ENCODE peak calls at places on chromosome 4, in nine cellular contexts. W is ovary; J is upper lobe of right lung; B is CD8-positive, alpha-beta T cell; H is aorta; D is CD8-positive, alpha-beta memory T cell; A is tibial artery; I is mammary epithelial cell; S is caudate nucleus. Y is an unnamed sample.
A peak's percentile ranks its signal among the peaks of the same experiment; 100 is the strongest.

GRCh38 chr4:123587983-123588494 is 191.4 kb downstream of the SPRY1 start:
- DNase-seq in B (no peak), I (peak; percentile 94), H (no peak), W (no peak), D (no peak), A (peak; percentile 64), S (no peak), J (no peak), Y (no peak)

GRCh38 chr4:111678466-111678865 is 466.8 kb upstream of the FAM241A start:
- DNase-seq in B (no peak), J (no peak), D (no peak), S (no peak), I (peak; percentile 12), H (no peak), W (no peak), A (no peak), Y (no peak)

GRCh38 chr4:157854819-157855218 is 318.0 kb downstream of the GASK1B start:
- DNase-seq in S (no peak), D (no peak), A (no peak), B (no peak), H (no peak), W (no peak), J (no peak), I (no peak), Y (no peak)

GRCh38 chr4:163382178-163382869 is 38.6 kb downstream of the NPY5R start:
- DNase-seq in I (no peak), W (no peak), H (no peak), S (no peak), B (no peak), A (no peak), J (no peak), D (no peak), Y (no peak)

GRCh38 chr4:54588404-54588803 is 69.4 kb upstream of the KIT start:
- DNase-seq in H (no peak), W (no peak), S (no peak), J (no peak), A (no peak), B (no peak), D (no peak), I (peak; percentile 85), Y (no peak)

GRCh38 chr4:101071241-101071640 is 276.1 kb downstream of the PPP3CA start:
- DNase-seq in B (no peak), W (no peak), S (no peak), H (no peak), D (no peak), J (no peak), I (no peak), A (no peak), Y (no peak)

GRCh38 chr4:60989141-60989540 is 211.0 kb upstream of the ADGRL3 start:
- DNase-seq in S (no peak), A (no peak), B (no peak), W (no peak), J (no peak), D (no peak), I (peak; percentile 46), H (no peak), Y (no peak)

GRCh38 chr4:153507679-153508073 is 41.5 kb downstream of the TMEM131L start:
- DNase-seq in D (no peak), A (no peak), B (no peak), J (no peak), I (no peak), S (peak; percentile 10), W (no peak), H (no peak), Y (no peak)

GRCh38 chr4:54585321-54586000 is 72.3 kb upstream of the KIT start:
- DNase-seq in J (no peak), W (no peak), D (no peak), A (no peak), S (no peak), B (no peak), H (no peak), I (peak; percentile 44), Y (no peak)

DNA sequence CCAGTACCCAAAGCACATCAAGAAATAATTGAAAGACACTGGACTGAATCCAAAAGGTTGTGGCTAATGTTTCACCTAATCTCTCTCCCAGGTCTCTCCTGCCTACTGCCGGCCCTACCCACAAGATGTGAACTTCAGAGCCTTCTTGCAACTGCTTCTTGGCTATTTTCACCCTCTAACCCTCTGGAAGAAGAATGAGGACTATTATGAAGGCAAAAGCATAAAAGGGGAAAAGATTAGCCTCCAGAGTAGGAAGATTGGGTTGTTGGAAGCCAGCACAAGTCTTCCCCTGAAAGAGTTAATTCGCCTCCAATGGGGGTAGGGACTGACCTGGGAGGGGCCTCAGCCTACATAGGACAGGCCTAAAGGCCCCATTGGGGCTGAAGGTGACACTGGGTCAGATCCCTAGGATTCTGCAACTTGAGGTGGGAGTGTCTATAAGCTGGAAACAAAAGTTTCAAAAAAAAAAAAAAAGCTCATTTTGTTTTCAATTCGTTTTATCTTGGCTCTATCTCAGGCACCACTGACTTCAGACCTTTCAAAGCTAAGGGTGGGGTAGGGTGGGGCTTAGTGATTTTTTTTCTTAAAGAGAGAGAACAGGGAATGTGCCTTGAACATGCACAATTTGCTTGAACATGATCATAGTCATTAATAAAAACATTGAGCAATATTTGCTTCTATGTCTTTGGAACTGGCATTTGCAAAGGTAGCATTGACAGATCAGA is 278.6 kb upstream of the KLF3 start:
- DNase-seq in A (no peak), S (no peak), I (peak; percentile 14), D (no peak), B (no peak), J (no peak), H (no peak), W (no peak), Y (no peak)
- H3K27ac ChIP-seq in A (no peak overlapping the region), S (no peak overlapping the region), I (no peak overlapping the region), D (no peak overlapping the region), B (no peak overlapping the region), J (no peak overlapping the region), H (peak overlapping the region; percentile 37), W (no peak overlapping the region), Y (no peak overlapping the region)

GRCh38 chr4:3473251-3473942 is 10.3 kb downstream of the DOK7 start:
- DNase-seq in J (no peak), W (no peak), S (no peak), D (no peak), A (peak; percentile 67), I (no peak), B (no peak), H (no peak), Y (no peak)
- H3K27ac ChIP-seq in J (no peak overlapping the region), W (no peak overlapping the region), S (no peak overlapping the region), D (no peak overlapping the region), A (no peak overlapping the region), I (no peak overlapping the region), B (no peak overlapping the region), H (no peak overlapping the region), Y (no peak overlapping the region)

GRCh38 chr4:138609943-138610350 is 367.8 kb upstream of the SLC7A11 start:
- DNase-seq in S (peak; percentile 0), I (peak; percentile 51), B (no peak), W (no peak), H (no peak), D (no peak), J (no peak), A (no peak), Y (no peak)
- H3K27ac ChIP-seq in S (no peak overlapping the region), I (no peak overlapping the region), B (no peak overlapping the region), W (no peak overlapping the region), H (no peak overlapping the region), D (no peak overlapping the region), J (no peak overlapping the region), A (peak overlapping the region; percentile 36), Y (no peak overlapping the region)

DNA sequence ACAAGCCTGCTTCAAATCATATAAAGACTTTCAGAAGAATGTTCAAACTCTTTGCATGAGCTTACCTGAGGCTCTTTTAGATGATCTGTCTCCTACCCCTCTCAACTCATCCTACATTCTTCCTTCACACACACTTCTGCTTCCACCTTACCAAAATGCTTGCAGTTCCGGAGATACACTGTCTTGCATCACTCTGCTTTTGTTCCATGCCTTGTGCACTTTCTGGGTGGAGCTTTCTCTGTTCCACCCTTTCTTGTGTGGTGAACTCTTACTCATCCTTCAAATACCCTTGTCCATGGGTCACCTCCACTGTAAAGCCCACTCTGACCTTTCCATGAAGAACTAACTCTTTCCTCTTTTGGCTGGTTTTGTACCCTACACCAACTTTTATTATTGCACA is 18.4 kb upstream of the MGST2 start:
- DNase-seq in S (no peak), J (no peak), I (no peak), H (no peak), B (no peak), W (no peak), D (no peak), A (no peak), Y (no peak)
- H3K27ac ChIP-seq in S (no peak overlapping the region), J (no peak overlapping the region), I (no peak overlapping the region), H (no peak overlapping the region), B (no peak overlapping the region), W (no peak overlapping the region), D (no peak overlapping the region), A (no peak overlapping the region), Y (no peak overlapping the region)

GRCh38 chr4:7535094-7535493 is 100.4 kb upstream of the PSAPL1 start:
- DNase-seq in B (no peak), J (no peak), I (no peak), A (no peak), H (no peak), S (no peak), W (no peak), D (no peak), Y (no peak)
- H3K27ac ChIP-seq in B (no peak overlapping the region), J (no peak overlapping the region), I (no peak overlapping the region), A (no peak overlapping the region), H (no peak overlapping the region), S (no peak overlapping the region), W (no peak overlapping the region), D (no peak overlapping the region), Y (no peak overlapping the region)

Y was measured in CD4-positive, alpha-beta T cell.